ENCODE peak calls at places on chromosome 12, in six cellular contexts. P, M, J, D, G and R are unnamed samples.

GRCh38 chr12:56086096-56086495 is 6.1 kb downstream of the ERBB3 start:
- DNase-seq in P (no peak), M (no peak), J (no peak), D (no peak), G (peak; percentile 98), R (no peak)

GRCh38 chr12:96434107-96434506 is 33.9 kb upstream of the CDK17 start:
- DNase-seq in P (peak; percentile 100), M (no peak), J (peak; percentile 99), D (no peak), G (peak; percentile 85), R (no peak)

GRCh38 chr12:112001555-112001954 is 11.4 kb downstream of the TMEM116 start:
- DNase-seq in P (peak; percentile 75), M (no peak), J (no peak), D (no peak), G (no peak), R (no peak)

GRCh38 chr12:114414866-114415524 is 9.1 kb upstream of the TBX5 start:
- DNase-seq in P (peak; percentile 68), M (no peak), J (no peak), D (no peak), G (no peak), R (no peak)

GRCh38 chr12:10304161-10304574 is 3.5 kb upstream of the KLRD1 start:
- DNase-seq in P (peak; percentile 87), M (no peak), J (peak; percentile 98), D (no peak), G (no peak), R (no peak)

GRCh38 chr12:113697646-113698504 is 226.2 kb upstream of the LHX5 start:
- DNase-seq in P (no peak), M (no peak), J (no peak), D (no peak), G (no peak), R (peak; percentile 62)

GRCh38 chr12:128920468-128920867 is 67.2 kb downstream of the GLT1D1 start:
- DNase-seq in P (no peak), M (no peak), J (no peak), D (no peak), G (peak; percentile 33), R (no peak)

GRCh38 chr12:92470608-92471021 is 232.2 kb upstream of the PLEKHG7 start:
- DNase-seq in P (peak; percentile 13), M (no peak), J (no peak), D (no peak), G (no peak), R (no peak)

GRCh38 chr12:88522961-88523360 is 57.3 kb downstream of the KITLG start:
- DNase-seq in P (no peak), M (no peak), J (no peak), D (no peak), G (peak; percentile 13), R (no peak)

GRCh38 chr12:75923964-75924666 is 107.5 kb downstream of the PHLDA1 start:
- DNase-seq in P (no peak), M (no peak), J (peak; percentile 71), D (no peak), G (no peak), R (no peak)

GRCh38 chr12:114692558-114693531 is 8.9 kb upstream of the TBX3 start:
- DNase-seq in P (no peak), M (peak; percentile 69), J (peak; percentile 57), D (no peak), G (no peak), R (peak; percentile 58)

GRCh38 chr12:106246891-106247730 is 709 bp downstream of the CKAP4 start:
- DNase-seq in P (peak; percentile 61), M (peak; percentile 63), J (peak; percentile 74), D (peak; percentile 59), G (peak; percentile 76), R (no peak)
- H3K14ac ChIP-seq in P (peak overlapping the region; percentile 94), M (no peak overlapping the region), J (no peak overlapping the region), D (no peak overlapping the region), G (peak overlapping the region; percentile 99), R (peak overlapping the region; percentile 77)

GRCh38 chr12:54650409-54650808 is 2.2 kb upstream of the DCD start:
- DNase-seq in P (no peak), M (no peak), J (no peak), D (no peak), G (no peak), R (no peak)
- H4K8ac ChIP-seq in P (no peak overlapping the region), M (no peak overlapping the region), J (no peak overlapping the region), D (no peak overlapping the region), G (no peak overlapping the region), R (no peak overlapping the region)

GRCh38 chr12:109722022-109722752 is 8.6 kb downstream of the FAM222A start:
- DNase-seq in P (no peak), M (no peak), J (no peak), D (no peak), G (no peak), R (no peak)
- H3K14ac ChIP-seq in P (no peak overlapping the region), M (no peak overlapping the region), J (no peak overlapping the region), D (peak overlapping the region; percentile 33), G (no peak overlapping the region), R (no peak overlapping the region)

GRCh38 chr12:130617219-130617618 is 98.9 kb downstream of the RIMBP2 start:
- DNase-seq in P (no peak), M (no peak), J (no peak), D (no peak), G (peak; percentile 89), R (no peak)
- H4K8ac ChIP-seq in P (no peak overlapping the region), M (no peak overlapping the region), J (no peak overlapping the region), D (no peak overlapping the region), G (no peak overlapping the region), R (no peak overlapping the region)

GRCh38 chr12:32697445-32697844 is 18.3 kb downstream of the DNM1L start:
- DNase-seq in P (no peak), M (no peak), J (no peak), D (no peak), G (no peak), R (no peak)

GRCh38 chr12:32698285-32698684 is 19.2 kb downstream of the DNM1L start:
- DNase-seq in P (no peak), M (no peak), J (peak; percentile 12), D (no peak), G (no peak), R (no peak)

GRCh38 chr12:32692358-32692757 is 13.3 kb downstream of the DNM1L start:
- DNase-seq in P (no peak), M (no peak), J (no peak), D (no peak), G (no peak), R (no peak)

GRCh38 chr12:32690927-32691326 is 11.8 kb downstream of the DNM1L start:
- DNase-seq in P (no peak), M (no peak), J (no peak), D (no peak), G (no peak), R (no peak)

DNA sequence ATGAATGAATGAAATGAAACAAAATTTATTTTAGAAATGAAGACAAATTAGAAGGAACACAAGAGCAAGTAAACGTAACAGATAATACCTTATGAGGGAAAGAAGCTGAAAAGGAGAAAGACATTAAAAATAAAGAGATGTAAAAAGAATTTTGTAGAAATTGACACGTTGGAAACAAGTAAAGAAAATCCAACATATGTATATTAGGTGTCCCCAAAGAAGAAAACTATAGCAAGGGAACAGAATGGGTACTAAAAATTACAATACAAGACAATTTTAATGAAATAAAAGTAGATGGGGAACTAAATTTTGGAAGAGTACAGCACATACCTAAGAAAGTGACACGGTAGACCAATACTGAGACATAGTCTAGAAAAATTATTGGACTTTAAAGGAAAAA is 16.7 kb downstream of the DNM1L start:
- DNase-seq in P (no peak), M (no peak), J (no peak), D (no peak), G (no peak), R (no peak)
- H3K14ac ChIP-seq in P (no peak overlapping the region), M (no peak overlapping the region), J (no peak overlapping the region), D (no peak overlapping the region), G (no peak overlapping the region), R (no peak overlapping the region)

DNA sequence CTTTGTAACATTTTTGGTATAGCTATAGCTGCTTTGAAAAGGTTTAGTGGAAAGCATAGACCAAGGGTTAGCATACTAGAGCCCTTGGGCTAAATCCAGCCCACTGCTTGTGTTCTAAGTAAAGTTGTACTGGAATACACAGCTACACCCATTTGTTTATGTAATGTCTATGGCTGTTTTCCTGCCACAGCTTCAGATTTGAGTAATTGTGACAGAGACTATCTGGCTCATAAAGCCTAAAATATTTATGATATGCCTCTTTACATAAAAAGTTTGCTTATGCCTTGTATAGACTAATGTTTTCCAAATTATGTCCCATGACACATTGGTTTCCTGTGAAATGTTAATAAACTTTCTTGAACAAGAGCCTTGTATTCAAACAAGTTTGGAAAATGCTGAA is 234.8 kb upstream of the ATP2B1 start:
- DNase-seq in P (no peak), M (no peak), J (peak; percentile 76), D (no peak), G (no peak), R (no peak)
- H4K8ac ChIP-seq in P (no peak overlapping the region), M (no peak overlapping the region), J (no peak overlapping the region), D (no peak overlapping the region), G (no peak overlapping the region), R (no peak overlapping the region)